ENCODE peak calls at places on chromosomes 13 and 19, in four cellular contexts. D is IMR-90, I is mesendoderm, J is H1. C is an unnamed sample.

GRCh38 chr13:41361501-41361900 is 50.4 kb downstream of the NAA16 start:
- DNase-seq in D (peak; percentile 19), I (no peak), J (no peak), C (no peak)

GRCh38 chr13:44337581-44337980 is 36.0 kb upstream of the SERP2 start:
- DNase-seq in D (no peak), I (no peak), J (no peak), C (no peak)

GRCh38 chr19:29815231-29815630 is 3.4 kb downstream of the CCNE1 start:
- DNase-seq in D (no peak), I (no peak), J (no peak), C (no peak)

GRCh38 chr19:16899566-16900075 is 10.8 kb downstream of the F2RL3 start:
- DNase-seq in D (no peak), I (peak; percentile 70), J (no peak), C (peak; percentile 81)

GRCh38 chr19:47495478-47496372 is 11.7 kb upstream of the KPTN start:
- DNase-seq in D (no peak), I (no peak), J (no peak), C (no peak)

GRCh38 chr13:60335531-60335930 is 61.5 kb upstream of the TDRD3 start:
- DNase-seq in D (peak; percentile 22), I (peak; percentile 25), J (no peak), C (no peak)

GRCh38 chr13:44842158-44842557 is 147.1 kb downstream of the NUFIP1 start:
- DNase-seq in D (peak; percentile 81), I (no peak), J (no peak), C (no peak)

GRCh38 chr19:35063940-35064818 is 22.7 kb downstream of the HPN start:
- DNase-seq in D (peak; percentile 84), I (no peak), J (no peak), C (no peak)

GRCh38 chr19:38642176-38642575 is 5.3 kb upstream of the ACTN4 start:
- DNase-seq in D (no peak), I (no peak), J (no peak), C (no peak)

GRCh38 chr13:80141114-80141849 is 199.6 kb downstream of the SPRY2 start:
- DNase-seq in D (peak; percentile 78), I (peak; percentile 51), J (no peak), C (no peak)

GRCh38 chr13:21606781-21607180 is 2.8 kb upstream of the MICU2 start:
- DNase-seq in D (no peak), I (no peak), J (no peak), C (no peak)

GRCh38 chr13:43908156-43909126 is 28.7 kb downstream of the LACC1 start:
- DNase-seq in D (peak; percentile 91), I (peak; percentile 29), J (no peak), C (no peak)

DNA sequence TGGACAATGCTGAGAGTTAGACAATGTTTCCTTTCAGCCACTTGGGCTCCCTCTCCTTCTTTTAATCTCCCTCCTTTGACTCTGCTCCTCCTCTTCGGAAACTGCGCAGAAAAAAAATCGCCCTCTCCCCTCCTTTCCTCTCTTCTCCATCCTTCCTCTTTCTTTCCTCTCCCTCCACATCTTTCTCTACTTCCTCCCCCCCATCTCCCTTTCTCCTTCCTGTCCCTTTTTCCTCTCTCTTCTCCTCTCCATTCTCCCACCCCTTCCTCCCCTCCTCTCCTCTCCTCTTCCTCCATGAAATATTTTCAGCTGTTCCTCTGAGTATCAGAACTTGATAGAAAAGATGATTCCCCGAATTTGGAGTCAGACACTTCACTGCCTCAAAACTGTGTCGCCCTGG is 15.1 kb upstream of the PTPRS start:
- DNase-seq in D (no peak), I (no peak), J (no peak), C (no peak)
- H4K5ac ChIP-seq in D (no peak overlapping the region), I (no peak overlapping the region), J (no peak overlapping the region), C (no peak overlapping the region)

GRCh38 chr13:29359181-29359580 is 236.3 kb downstream of the SLC7A1 start:
- DNase-seq in D (no peak), I (no peak), J (no peak), C (no peak)

GRCh38 chr13:29361716-29362115 is 233.8 kb downstream of the SLC7A1 start:
- DNase-seq in D (no peak), I (no peak), J (no peak), C (no peak)

GRCh38 chr13:29362849-29363604 is 232.5 kb downstream of the SLC7A1 start:
- DNase-seq in D (peak; percentile 44), I (peak; percentile 86), J (peak; percentile 44), C (peak; percentile 81)
- H4K5ac ChIP-seq in D (no peak overlapping the region), I (no peak overlapping the region), J (no peak overlapping the region), C (no peak overlapping the region)

GRCh38 chr13:107209811-107210210 is 641.9 kb upstream of the ARGLU1 start:
- DNase-seq in D (peak; percentile 80), I (no peak), J (no peak), C (no peak)

GRCh38 chr13:107211073-107211472 is 643.1 kb upstream of the ARGLU1 start:
- DNase-seq in D (peak; percentile 97), I (peak; percentile 77), J (peak; percentile 27), C (peak; percentile 64)

GRCh38 chr13:107210216-107211010 is 642.5 kb upstream of the ARGLU1 start:
- DNase-seq in D (peak; percentile 20), I (no peak), J (no peak), C (no peak)

GRCh38 chr13:107205318-107206112 is 637.6 kb upstream of the ARGLU1 start:
- DNase-seq in D (peak; percentile 66), I (peak; percentile 79), J (peak; percentile 10), C (peak; percentile 86)

GRCh38 chr13:107208889-107209288 is 641.0 kb upstream of the ARGLU1 start:
- DNase-seq in D (no peak), I (no peak), J (no peak), C (no peak)
- H4K5ac ChIP-seq in D (no peak overlapping the region), I (no peak overlapping the region), J (no peak overlapping the region), C (no peak overlapping the region)

GRCh38 chr13:48831248-48831647 is 144.5 kb upstream of the FNDC3A start:
- DNase-seq in D (peak; percentile 31), I (no peak), J (no peak), C (no peak)

GRCh38 chr13:48826039-48826438 is 149.7 kb upstream of the FNDC3A start:
- DNase-seq in D (no peak), I (no peak), J (no peak), C (no peak)

GRCh38 chr13:48828962-48829405 is 146.7 kb upstream of the FNDC3A start:
- DNase-seq in D (peak; percentile 32), I (peak; percentile 79), J (no peak), C (peak; percentile 38)

GRCh38 chr13:48829536-48829935 is 146.2 kb upstream of the FNDC3A start:
- DNase-seq in D (no peak), I (no peak), J (no peak), C (no peak)

GRCh38 chr13:48827709-48828108 is 148.0 kb upstream of the FNDC3A start:
- DNase-seq in D (no peak), I (no peak), J (no peak), C (no peak)
- H4K5ac ChIP-seq in D (no peak overlapping the region), I (no peak overlapping the region), J (no peak overlapping the region), C (no peak overlapping the region)

GRCh38 chr19:1505012-1505411 is 7.8 kb downstream of the ADAMTSL5 start:
- DNase-seq in D (no peak), I (no peak), J (no peak), C (no peak)

GRCh38 chr19:1508507-1508856 is 4.3 kb downstream of the ADAMTSL5 start:
- DNase-seq in D (no peak), I (no peak), J (no peak), C (no peak)

GRCh38 chr19:1505991-1506881 is 6.6 kb downstream of the ADAMTSL5 start:
- DNase-seq in D (no peak), I (no peak), J (no peak), C (no peak)

GRCh38 chr19:1507763-1508506 is 4.9 kb downstream of the ADAMTSL5 start:
- DNase-seq in D (peak; percentile 95), I (peak; percentile 98), J (peak; percentile 91), C (peak; percentile 98)

DNA sequence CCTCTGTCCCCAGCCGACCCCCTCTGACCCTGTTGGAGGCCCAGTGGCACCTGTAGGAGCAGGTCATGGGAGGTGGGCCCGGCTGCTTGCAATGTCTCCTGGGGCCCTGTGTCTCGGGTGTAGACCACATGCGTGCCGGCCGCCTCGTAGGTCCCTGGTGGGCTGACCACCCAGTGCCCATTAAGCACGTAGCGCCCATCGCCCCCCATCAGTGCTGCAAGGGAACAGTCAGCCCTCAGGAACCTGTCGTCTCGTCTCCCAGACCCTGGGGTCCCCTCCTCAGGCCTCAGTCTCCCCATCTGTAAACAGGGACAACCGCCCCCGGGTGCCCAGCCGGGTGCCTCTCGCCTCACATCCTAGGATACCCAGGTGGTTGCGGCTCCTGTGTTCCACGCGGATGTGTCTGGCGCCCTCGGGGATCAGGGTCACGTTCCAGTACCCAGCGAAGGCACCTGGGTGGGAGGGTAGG is 5.6 kb downstream of the ADAMTSL5 start:
- DNase-seq in D (no peak), I (no peak), J (no peak), C (no peak)
- H4K5ac ChIP-seq in D (peak overlapping the region; percentile 37), I (no peak overlapping the region), J (no peak overlapping the region), C (no peak overlapping the region)

GRCh38 chr19:7843521-7843920 is 13.5 kb downstream of the EVI5L start:
- DNase-seq in D (no peak), I (no peak), J (no peak), C (no peak)
- H4K5ac ChIP-seq in D (no peak overlapping the region), I (no peak overlapping the region), J (no peak overlapping the region), C (no peak overlapping the region)